ENCODE peak calls at places on chromosomes 4 and X, in nine cellular contexts. M is transverse colon, E is pancreas, G is AG10803, P is thoracic aorta, D is tibial artery, T is lower leg skin, W is HFF-Myc, U is breast epithelium. Z is an unnamed sample.

GRCh38 chr4:142715727-142716126 is 130.4 kb downstream of the INPP4B start:
- DNase-seq in U (no peak), P (no peak), E (no peak), D (no peak), G (no peak), T (no peak), M (no peak), W (no peak), Z (no peak)

GRCh38 chrX:84144281-84144680 is 43.7 kb downstream of the RPS6KA6 start:
- DNase-seq in W (no peak), P (no peak), U (no peak), D (no peak), T (no peak), E (no peak), M (no peak), G (no peak), Z (no peak)

GRCh38 chr4:8319731-8320385 is 50.3 kb downstream of the HTRA3 start:
- DNase-seq in T (peak), G (peak), D (peak), E (no peak), M (peak), W (no peak), U (peak), P (no peak), Z (no peak)

GRCh38 chr4:76214269-76214628 is 625 bp upstream of the SCARB2 start:
- DNase-seq in D (no peak), P (no peak), T (no peak), M (peak), E (no peak), U (no peak), W (no peak), G (no peak), Z (no peak)

GRCh38 chrX:68832101-68832416 is 3.2 kb downstream of the EFNB1 start:
- DNase-seq in E (no peak), W (no peak), G (peak), D (peak), P (no peak), T (no peak), U (no peak), M (peak), Z (no peak)

GRCh38 chr4:127268367-127268766 is 364.4 kb upstream of the INTU start:
- DNase-seq in E (no peak), M (no peak), D (no peak), G (no peak), U (no peak), W (no peak), P (no peak), T (no peak), Z (no peak)

GRCh38 chr4:111943796-111944203 is 201.5 kb upstream of the FAM241A start:
- DNase-seq in P (no peak), W (no peak), T (no peak), M (peak), E (peak), D (no peak), U (no peak), G (peak), Z (no peak)

GRCh38 chrX:117972681-117973080 is 143.9 kb downstream of the KLHL13 start:
- DNase-seq in U (no peak), T (no peak), W (no peak), E (no peak), D (no peak), M (no peak), P (no peak), G (no peak), Z (no peak)

GRCh38 chr4:2484993-2485392 is 16.1 kb downstream of the RNF4 start:
- DNase-seq in P (no peak), W (no peak), U (no peak), G (peak), M (peak), D (peak), E (peak), T (peak), Z (peak)

GRCh38 chr4:128782875-128783614 is 26.5 kb upstream of the JADE1 start:
- DNase-seq in W (no peak), U (no peak), P (no peak), E (no peak), M (no peak), D (peak), T (peak), G (peak), Z (no peak)

GRCh38 chrX:155028749-155029360 is 2.2 kb downstream of the FUNDC2 start:
- DNase-seq in M (no peak), U (no peak), P (no peak), G (peak), E (no peak), W (no peak), T (no peak), D (no peak), Z (no peak)
- H3K4me3 ChIP-seq in M (no peak), U (no peak), P (no peak), G (no peak), E (peak), W (no peak), T (no peak), D (no peak), Z (no peak)

GRCh38 chrX:41276661-41277506 is 57.1 kb upstream of the DDX3X start:
- DNase-seq in U (no peak), M (no peak), E (no peak), P (no peak), G (no peak), W (no peak), T (no peak), D (peak), Z (no peak)

GRCh38 chrX:41273638-41274037 is 60.3 kb upstream of the DDX3X start:
- DNase-seq in P (no peak), T (no peak), U (no peak), G (peak), M (no peak), E (no peak), W (no peak), D (no peak), Z (no peak)

DNA sequence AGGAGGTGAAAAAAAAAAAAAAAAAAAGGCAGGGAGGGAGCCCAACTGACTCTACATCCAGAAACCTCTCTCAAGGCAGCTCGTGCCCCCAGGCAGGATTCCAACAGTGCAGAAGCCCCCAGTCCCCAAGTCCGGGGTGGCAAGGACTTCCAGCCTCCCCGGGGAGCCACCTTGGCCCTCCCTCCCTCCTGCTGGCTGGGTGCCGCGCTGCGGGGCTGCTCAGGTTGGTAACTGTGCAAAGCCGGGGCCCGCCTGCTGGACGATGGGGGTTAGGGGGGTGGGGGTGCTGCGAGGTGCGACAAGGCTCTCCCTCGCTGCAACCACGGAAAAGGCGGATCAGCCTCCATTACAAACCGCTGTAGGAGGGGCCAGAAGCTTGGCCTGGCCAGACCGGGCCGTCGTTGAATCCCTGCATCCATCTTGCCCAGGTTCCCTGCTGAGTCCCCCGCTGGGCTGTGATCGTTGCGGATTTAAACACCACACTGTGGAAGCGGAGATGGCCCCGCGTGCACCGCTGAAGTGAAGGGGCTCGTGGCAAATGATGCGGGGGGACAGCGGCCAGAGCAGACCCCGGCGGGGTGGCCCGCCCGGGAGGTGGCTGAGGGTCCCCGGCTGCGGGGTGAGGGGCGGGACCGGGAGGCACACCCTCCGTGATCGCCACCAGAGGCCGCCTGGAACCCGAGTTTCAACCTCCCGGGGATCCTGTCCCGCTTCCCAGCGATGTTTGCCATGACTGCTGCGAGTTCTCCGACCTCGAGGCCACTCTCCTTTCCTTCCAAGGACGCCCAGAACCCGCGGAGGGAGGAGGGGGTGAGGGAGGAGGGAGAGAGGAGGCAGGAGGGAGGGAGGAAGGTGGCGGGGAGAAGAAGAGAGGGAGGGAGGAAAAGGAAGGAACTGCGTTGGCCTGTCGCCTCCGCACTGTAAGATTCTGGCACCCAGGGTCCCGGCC is 58.0 kb upstream of the DDX3X start:
- DNase-seq in E (peak), G (peak), T (peak), D (peak), P (no peak), U (peak), W (peak), M (peak), Z (no peak)
- TF ChIP-seq CTCF in E (no peak), G (peak), T (no peak), D (peak), P (no peak), U (peak), W (peak), M (peak), Z (peak)

DNA sequence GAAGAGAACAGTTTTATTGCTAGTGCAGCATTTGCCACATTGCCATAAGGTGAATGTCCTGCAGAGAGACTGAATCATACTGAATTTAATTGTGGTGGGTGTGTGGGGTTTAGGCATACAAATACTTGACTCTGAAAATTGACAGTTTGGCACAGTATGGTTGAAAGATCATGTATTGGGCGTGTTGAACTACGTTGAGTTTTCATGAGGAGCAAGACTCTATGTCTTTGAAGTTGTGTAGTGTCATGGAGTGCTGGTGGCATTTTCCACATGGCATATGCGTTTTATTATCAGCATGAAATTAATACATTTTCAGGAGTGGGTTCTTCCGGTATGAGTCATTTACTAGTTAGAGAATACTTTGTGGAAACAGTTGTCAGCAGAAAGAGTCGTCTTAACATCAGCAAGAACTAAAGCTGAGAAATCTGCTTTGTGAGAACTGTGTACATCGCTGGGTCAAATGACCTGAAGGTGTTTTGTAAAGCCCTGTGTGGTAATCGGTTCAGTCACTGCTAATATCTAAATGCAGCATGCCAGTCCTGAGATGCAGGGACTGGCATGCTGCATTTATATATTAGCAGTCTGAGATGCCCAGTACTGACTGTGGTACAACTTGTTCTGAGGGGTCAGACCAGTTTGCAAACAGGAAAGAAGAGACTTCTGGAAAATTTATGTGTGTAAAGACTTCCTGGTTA is 50.3 kb downstream of the ARHGAP10 start:
- DNase-seq in G (peak), U (no peak), W (peak), P (no peak), M (no peak), T (no peak), E (no peak), D (no peak), Z (no peak)
- H3K4me3 ChIP-seq in G (no peak), U (no peak), W (no peak), P (no peak), M (no peak), T (no peak), E (no peak), D (no peak), Z (no peak)

GRCh38 chrX:40546870-40547269 is 33.9 kb upstream of the ATP6AP2 start:
- DNase-seq in M (no peak), D (no peak), G (no peak), P (no peak), T (no peak), W (no peak), U (no peak), E (no peak), Z (no peak)

GRCh38 chrX:40558590-40558989 is 22.2 kb upstream of the ATP6AP2 start:
- DNase-seq in U (no peak), T (no peak), P (no peak), W (no peak), G (no peak), M (no peak), D (no peak), E (no peak), Z (no peak)

GRCh38 chrX:40550069-40550468 is 30.7 kb upstream of the ATP6AP2 start:
- DNase-seq in W (no peak), M (no peak), U (no peak), T (no peak), G (no peak), P (no peak), D (no peak), E (no peak), Z (no peak)

DNA sequence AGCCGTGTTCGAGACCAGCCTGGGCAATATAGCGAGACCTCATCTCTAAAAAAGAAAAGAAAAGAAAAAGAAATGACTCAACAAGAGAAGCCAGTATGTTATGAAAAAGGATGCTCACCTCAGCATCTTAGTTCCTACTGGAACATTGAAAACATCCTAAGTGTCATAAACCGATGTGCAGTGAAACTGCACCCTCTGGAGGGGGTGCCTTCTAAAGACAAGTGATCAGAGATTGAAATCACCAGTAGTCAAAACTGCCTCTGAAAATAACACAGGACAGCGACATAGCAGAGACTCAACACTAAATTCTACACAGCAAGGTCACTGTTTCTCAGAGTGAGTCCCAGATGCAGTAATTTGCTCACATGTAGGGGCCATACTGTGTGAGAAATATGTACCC is 28.0 kb upstream of the ATP6AP2 start:
- DNase-seq in M (no peak), P (no peak), U (no peak), E (no peak), W (no peak), D (no peak), G (peak), T (no peak), Z (no peak)
- TF ChIP-seq CTCF in M (no peak), P (no peak), U (no peak), E (no peak), W (peak), D (no peak), G (peak), T (no peak), Z (no peak)

GRCh38 chr4:121693450-121693849 is 3.3 kb downstream of the ANXA5 start:
- DNase-seq in P (no peak), W (no peak), E (no peak), G (no peak), D (no peak), U (no peak), M (no peak), T (no peak), Z (no peak)
- H3K4me3 ChIP-seq in P (peak), W (peak), E (no peak), G (peak), D (no peak), U (no peak), M (no peak), T (no peak), Z (no peak)

DNA sequence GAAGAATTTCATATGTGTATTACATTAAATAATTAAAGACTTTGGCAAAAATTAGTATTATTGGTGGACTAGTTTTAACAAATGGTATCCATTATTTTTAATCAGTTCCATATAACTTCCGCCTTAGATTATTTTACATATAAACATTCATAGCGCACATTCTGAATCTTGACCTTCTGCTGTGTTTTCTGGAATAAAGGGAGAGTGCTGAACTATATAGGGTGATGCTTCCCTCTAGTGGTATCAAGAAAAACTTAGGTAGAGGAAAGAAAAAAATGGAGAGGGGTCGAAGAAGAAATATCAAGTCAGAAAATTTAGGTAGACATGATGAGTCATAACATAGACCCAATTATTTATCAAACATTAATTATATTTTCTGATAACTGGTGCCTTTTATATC is 155.6 kb upstream of the PACRGL start:
- DNase-seq in G (peak), W (peak), D (no peak), U (no peak), E (no peak), P (no peak), T (no peak), M (no peak), Z (no peak)
- TF ChIP-seq CTCF in G (peak), W (peak), D (peak), U (peak), E (no peak), P (peak), T (no peak), M (peak), Z (no peak)

DNA sequence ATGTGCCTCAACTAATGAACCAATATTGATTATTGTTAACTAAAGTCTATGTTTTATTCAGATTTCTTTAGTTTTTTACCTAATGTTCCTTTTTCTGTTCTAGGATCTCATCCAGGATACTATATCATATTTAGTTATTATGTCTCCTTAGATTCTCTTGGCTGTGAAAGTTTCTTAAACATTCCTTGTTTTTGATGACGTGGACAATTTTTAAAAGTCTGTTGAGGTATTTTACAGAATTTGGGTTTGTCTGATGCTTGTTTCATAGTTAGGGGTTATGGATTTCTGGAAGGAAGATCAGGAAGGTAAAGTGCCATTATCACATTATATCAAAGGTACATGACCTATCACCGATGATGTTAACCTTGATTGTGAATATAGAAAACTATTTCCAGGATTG is 18.2 kb upstream of the MCTS1 start:
- DNase-seq in G (no peak), M (no peak), E (no peak), U (no peak), D (no peak), T (no peak), W (no peak), P (no peak), Z (no peak)
- H3K4me3 ChIP-seq in G (no peak), M (no peak), E (no peak), U (no peak), D (no peak), T (no peak), W (no peak), P (no peak), Z (no peak)

DNA sequence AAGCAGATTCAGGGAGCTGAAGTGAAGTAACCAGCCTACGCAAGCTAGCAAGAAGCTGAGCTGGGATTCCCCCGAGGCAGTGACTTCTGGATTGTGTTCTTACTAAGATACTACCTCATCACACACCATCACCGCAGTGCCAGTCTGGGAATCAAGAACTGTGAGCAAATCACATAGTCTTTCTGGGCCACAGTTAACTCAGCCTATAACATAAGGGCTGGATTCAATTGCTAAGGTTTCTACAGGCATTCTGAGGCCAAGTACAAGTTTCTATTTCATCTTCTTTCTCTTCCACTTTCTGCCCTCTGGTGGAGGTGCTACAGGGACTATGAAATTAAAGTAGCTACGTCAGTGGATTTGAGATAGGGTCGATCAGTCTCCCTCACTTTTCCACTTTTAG is 1.4 kb upstream of the CORIN start:
- DNase-seq in P (no peak), G (peak), U (no peak), W (no peak), M (no peak), E (no peak), D (no peak), T (peak), Z (peak)
- TF ChIP-seq CTCF in P (no peak), G (peak), U (no peak), W (peak), M (no peak), E (no peak), D (no peak), T (no peak), Z (peak)